ENCODE peak calls at places on chromosome 13, in six cellular contexts. O is H9, K is IMR-90, I is H1, R is mesenchymal stem cell, Q is trophoblast cell. C is an unnamed sample.

GRCh38 chr13:113092776-113093579 is 12.6 kb upstream of the F7 start:
- DNase-seq in O (no peak), K (no peak), I (no peak), R (no peak), Q (no peak), C (no peak)

GRCh38 chr13:105184221-105184620 is 1351.2 kb downstream of the EFNB2 start:
- DNase-seq in O (no peak), K (no peak), I (no peak), R (no peak), Q (no peak), C (no peak)

GRCh38 chr13:98026457-98026857 is 73.0 kb downstream of the IPO5 start:
- DNase-seq in O (no peak), K (peak), I (no peak), R (peak), Q (no peak), C (no peak)

GRCh38 chr13:43880930-43881329 is 1.2 kb downstream of the LACC1 start:
- DNase-seq in O (no peak), K (no peak), I (no peak), R (no peak), Q (no peak), C (no peak)

GRCh38 chr13:104382941-104383340 is 1316.7 kb upstream of the SLC10A2 start:
- DNase-seq in O (no peak), K (peak), I (no peak), R (peak), Q (no peak), C (no peak)

GRCh38 chr13:39379667-39380655 is 223.0 kb downstream of the LHFPL6 start:
- DNase-seq in O (no peak), K (peak), I (no peak), R (no peak), Q (no peak), C (no peak)

GRCh38 chr13:31310781-31311180 is 111.0 kb downstream of the B3GLCT start:
- DNase-seq in O (no peak), K (peak), I (no peak), R (no peak), Q (no peak), C (no peak)

GRCh38 chr13:45055198-45055901 is 65.0 kb upstream of the GTF2F2 start:
- DNase-seq in O (no peak), K (peak), I (no peak), R (peak), Q (no peak), C (no peak)

GRCh38 chr13:113837554-113838355 is 26.1 kb downstream of the GAS6 start:
- DNase-seq in O (peak), K (peak), I (no peak), R (peak), Q (peak), C (no peak)

GRCh38 chr13:32617112-32617511 is 30.9 kb downstream of the PDS5B start:
- DNase-seq in O (no peak), K (no peak), I (no peak), R (no peak), Q (no peak), C (no peak)

GRCh38 chr13:63636231-63636993 is 2220.8 kb upstream of the PCDH20 start:
- DNase-seq in O (no peak), K (no peak), I (no peak), R (no peak), Q (no peak), C (no peak)

GRCh38 chr13:99200433-99201167 is at the start of gene UBAC2:
- DNase-seq in O (peak), K (peak), I (peak), R (peak), Q (peak), C (peak)
- H3K18ac ChIP-seq in O (peak), K (no peak), I (peak), R (peak), Q (peak), C (peak)

GRCh38 chr13:48591889-48592725 is 59.2 kb upstream of the RCBTB2 start:
- DNase-seq in O (no peak), K (no peak), I (no peak), R (no peak), Q (no peak), C (no peak)

GRCh38 chr13:48596128-48596429 is 57.6 kb upstream of the CYSLTR2 start:
- DNase-seq in O (no peak), K (no peak), I (no peak), R (no peak), Q (no peak), C (no peak)

GRCh38 chr13:48593551-48593950 is 60.2 kb upstream of the CYSLTR2 start:
- DNase-seq in O (no peak), K (no peak), I (no peak), R (no peak), Q (no peak), C (no peak)

GRCh38 chr13:48595330-48596127 is 58.2 kb upstream of the CYSLTR2 start:
- DNase-seq in O (peak), K (peak), I (peak), R (peak), Q (peak), C (no peak)

GRCh38 chr13:48594080-48594815 is 59.5 kb upstream of the CYSLTR2 start:
- DNase-seq in O (no peak), K (no peak), I (no peak), R (peak), Q (no peak), C (no peak)
- H2BK5ac ChIP-seq in O (no peak), K (no peak), I (peak), R (no peak), Q (no peak), C (no peak)

GRCh38 chr13:42580644-42581043 is 6.7 kb downstream of the TNFSF11 start:
- DNase-seq in O (no peak), K (no peak), I (no peak), R (no peak), Q (no peak), C (no peak)
- H4K91ac ChIP-seq in O (no peak), K (no peak), I (no peak), R (no peak), Q (no peak), C (no peak)

DNA sequence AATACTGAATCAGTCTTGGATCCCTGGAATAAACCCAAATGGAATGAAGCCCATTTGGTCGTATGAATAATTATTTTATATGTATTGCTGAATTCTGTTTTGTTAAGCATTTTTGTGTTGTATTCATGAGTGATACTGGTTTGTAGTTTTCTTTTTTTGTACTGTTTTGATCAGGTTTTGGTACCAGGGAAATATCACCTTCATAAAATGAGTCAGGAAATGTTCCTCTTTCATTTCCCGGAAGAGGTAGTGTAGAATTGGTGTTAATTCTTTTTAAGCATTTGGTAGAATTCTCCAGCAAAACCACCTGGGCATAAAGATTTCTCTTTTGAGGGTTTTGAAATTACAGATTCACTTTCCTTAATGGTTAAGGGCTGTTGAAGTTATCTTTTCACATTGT is 13.3 kb downstream of the SPATA13 start:
- DNase-seq in O (no peak), K (no peak), I (no peak), R (no peak), Q (no peak), C (no peak)
- H3K18ac ChIP-seq in O (no peak), K (no peak), I (no peak), R (no peak), Q (no peak), C (no peak)

GRCh38 chr13:94323746-94324408 is 155.6 kb downstream of the DCT start:
- DNase-seq in O (no peak), K (no peak), I (no peak), R (no peak), Q (no peak), C (no peak)
- H2BK5ac ChIP-seq in O (no peak), K (no peak), I (no peak), R (no peak), Q (peak), C (no peak)

C was measured in neuronal stem cell.